ENCODE peak calls at places on chromosomes 13 and 19, in four cellular contexts. One of them, this sample, is unnamed.

GRCh38 chr13:36354842-36355241 is 8.6 kb upstream of the SPART start:
- DNase-seq in astrocyte: no peak
- DNase-seq in fibroblast of the aortic adventitia: no peak
- DNase-seq in CD4-positive, CD25-positive, alpha-beta regulatory T cell: no peak
- DNase-seq in this sample: no peak

GRCh38 chr13:26895808-26896466 is 135.4 kb upstream of the GPR12 start:
- DNase-seq in astrocyte: no peak
- DNase-seq in fibroblast of the aortic adventitia: no peak
- DNase-seq in CD4-positive, CD25-positive, alpha-beta regulatory T cell: no peak
- DNase-seq in this sample: no peak

GRCh38 chr19:47230921-47231214 is at the start of gene BBC3:
- DNase-seq in astrocyte: no peak
- DNase-seq in CD4-positive, CD25-positive, alpha-beta regulatory T cell: no peak
- DNase-seq in fibroblast of the aortic adventitia: no peak
- DNase-seq in this sample: no peak

GRCh38 chr13:44974056-44974798 is 15.0 kb downstream of the NUFIP1 start:
- DNase-seq in CD4-positive, CD25-positive, alpha-beta regulatory T cell: no peak
- DNase-seq in astrocyte: peak
- DNase-seq in fibroblast of the aortic adventitia: peak
- DNase-seq in this sample: no peak

GRCh38 chr19:20276011-20276738 is 109.2 kb downstream of the ZNF486 start:
- DNase-seq in fibroblast of the aortic adventitia: no peak
- DNase-seq in CD4-positive, CD25-positive, alpha-beta regulatory T cell: no peak
- DNase-seq in astrocyte: no peak
- DNase-seq in this sample: no peak

GRCh38 chr13:40116008-40116407 is 460.5 kb downstream of the COG6 start:
- DNase-seq in fibroblast of the aortic adventitia: peak
- DNase-seq in CD4-positive, CD25-positive, alpha-beta regulatory T cell: peak
- DNase-seq in astrocyte: peak
- DNase-seq in this sample: no peak

GRCh38 chr13:40170982-40171381 is 495.5 kb downstream of the FOXO1 start:
- DNase-seq in CD4-positive, CD25-positive, alpha-beta regulatory T cell: no peak
- DNase-seq in fibroblast of the aortic adventitia: no peak
- DNase-seq in astrocyte: no peak
- DNase-seq in this sample: no peak

GRCh38 chr13:48839171-48839570 is 136.5 kb upstream of the FNDC3A start:
- DNase-seq in astrocyte: no peak
- DNase-seq in CD4-positive, CD25-positive, alpha-beta regulatory T cell: no peak
- DNase-seq in fibroblast of the aortic adventitia: no peak
- DNase-seq in this sample: no peak

GRCh38 chr19:41744850-41745249 is 10.5 kb upstream of the CEACAM6 start:
- DNase-seq in fibroblast of the aortic adventitia: no peak
- DNase-seq in astrocyte: no peak
- DNase-seq in CD4-positive, CD25-positive, alpha-beta regulatory T cell: no peak
- DNase-seq in this sample: no peak

GRCh38 chr19:4401482-4402170 is 814 bp upstream of the CHAF1A start:
- DNase-seq in fibroblast of the aortic adventitia: no peak
- DNase-seq in CD4-positive, CD25-positive, alpha-beta regulatory T cell: no peak
- DNase-seq in astrocyte: no peak
- DNase-seq in this sample: no peak

GRCh38 chr13:30932481-30933333 is at the start of gene TEX26:
- DNase-seq in fibroblast of the aortic adventitia: no peak
- DNase-seq in astrocyte: peak
- DNase-seq in CD4-positive, CD25-positive, alpha-beta regulatory T cell: no peak
- DNase-seq in this sample: no peak

GRCh38 chr13:102399791-102400618 is 1.8 kb downstream of the FGF14 start:
- DNase-seq in fibroblast of the aortic adventitia: no peak
- DNase-seq in CD4-positive, CD25-positive, alpha-beta regulatory T cell: peak
- DNase-seq in astrocyte: no peak
- DNase-seq in this sample: no peak

GRCh38 chr13:108113407-108113806 is 101.9 kb downstream of the LIG4 start:
- DNase-seq in astrocyte: no peak
- DNase-seq in fibroblast of the aortic adventitia: no peak
- DNase-seq in CD4-positive, CD25-positive, alpha-beta regulatory T cell: no peak
- DNase-seq in this sample: no peak

GRCh38 chr13:85896516-85897450 is 97.6 kb upstream of the SLITRK6 start:
- DNase-seq in fibroblast of the aortic adventitia: no peak
- DNase-seq in CD4-positive, CD25-positive, alpha-beta regulatory T cell: no peak
- DNase-seq in astrocyte: no peak
- DNase-seq in this sample: peak

GRCh38 chr19:39470724-39471339 is 9.8 kb upstream of the TIMM50 start:
- DNase-seq in fibroblast of the aortic adventitia: no peak
- DNase-seq in astrocyte: peak
- DNase-seq in CD4-positive, CD25-positive, alpha-beta regulatory T cell: no peak
- DNase-seq in this sample: no peak

GRCh38 chr19:32223595-32224370 is 121.6 kb upstream of the ZNF507 start:
- DNase-seq in CD4-positive, CD25-positive, alpha-beta regulatory T cell: no peak
- DNase-seq in astrocyte: no peak
- DNase-seq in fibroblast of the aortic adventitia: no peak
- DNase-seq in this sample: no peak

GRCh38 chr19:49497790-49498106 is 1.5 kb downstream of the RPS11 start:
- DNase-seq in astrocyte: no peak
- DNase-seq in fibroblast of the aortic adventitia: no peak
- DNase-seq in CD4-positive, CD25-positive, alpha-beta regulatory T cell: no peak
- DNase-seq in this sample: no peak

GRCh38 chr19:49497047-49497789 is 984 bp downstream of the RPS11 start:
- DNase-seq in astrocyte: no peak
- DNase-seq in CD4-positive, CD25-positive, alpha-beta regulatory T cell: peak
- DNase-seq in fibroblast of the aortic adventitia: peak
- DNase-seq in this sample: peak

GRCh38 chr19:49496574-49497008 is 357 bp downstream of the RPS11 start:
- DNase-seq in fibroblast of the aortic adventitia: no peak
- DNase-seq in CD4-positive, CD25-positive, alpha-beta regulatory T cell: no peak
- DNase-seq in astrocyte: no peak
- DNase-seq in this sample: no peak

GRCh38 chr19:49499030-49499670 is 2.9 kb downstream of the RPS11 start:
- DNase-seq in CD4-positive, CD25-positive, alpha-beta regulatory T cell: no peak
- DNase-seq in astrocyte: no peak
- DNase-seq in fibroblast of the aortic adventitia: no peak
- DNase-seq in this sample: no peak

DNA sequence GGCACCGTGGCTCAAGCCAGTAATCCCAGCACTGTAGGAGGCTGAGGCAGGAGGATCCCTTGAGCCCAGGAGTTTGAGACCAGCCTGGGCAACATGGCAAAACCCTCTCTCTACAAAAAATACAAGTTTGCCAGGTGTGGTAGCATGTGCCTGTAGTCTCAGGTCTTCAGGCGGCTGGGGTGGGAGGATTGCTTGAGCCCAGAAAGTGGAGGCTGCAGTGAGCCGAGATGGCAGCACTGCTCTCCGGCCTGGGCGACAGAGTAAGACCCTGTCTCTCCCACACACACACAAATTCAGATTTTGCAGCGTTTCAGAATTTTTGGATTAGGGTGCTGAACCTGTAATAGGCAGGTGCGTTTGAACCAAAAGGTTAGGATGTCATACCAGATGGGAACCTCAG is 2.2 kb downstream of the RPS11 start:
- DNase-seq in CD4-positive, CD25-positive, alpha-beta regulatory T cell: no peak
- DNase-seq in fibroblast of the aortic adventitia: no peak
- DNase-seq in astrocyte: no peak
- DNase-seq in this sample: no peak
- H3K4me3 ChIP-seq in CD4-positive, CD25-positive, alpha-beta regulatory T cell: peak
- H3K4me3 ChIP-seq in fibroblast of the aortic adventitia: peak
- H3K4me3 ChIP-seq in astrocyte: peak
- H3K4me3 ChIP-seq in this sample: peak

DNA sequence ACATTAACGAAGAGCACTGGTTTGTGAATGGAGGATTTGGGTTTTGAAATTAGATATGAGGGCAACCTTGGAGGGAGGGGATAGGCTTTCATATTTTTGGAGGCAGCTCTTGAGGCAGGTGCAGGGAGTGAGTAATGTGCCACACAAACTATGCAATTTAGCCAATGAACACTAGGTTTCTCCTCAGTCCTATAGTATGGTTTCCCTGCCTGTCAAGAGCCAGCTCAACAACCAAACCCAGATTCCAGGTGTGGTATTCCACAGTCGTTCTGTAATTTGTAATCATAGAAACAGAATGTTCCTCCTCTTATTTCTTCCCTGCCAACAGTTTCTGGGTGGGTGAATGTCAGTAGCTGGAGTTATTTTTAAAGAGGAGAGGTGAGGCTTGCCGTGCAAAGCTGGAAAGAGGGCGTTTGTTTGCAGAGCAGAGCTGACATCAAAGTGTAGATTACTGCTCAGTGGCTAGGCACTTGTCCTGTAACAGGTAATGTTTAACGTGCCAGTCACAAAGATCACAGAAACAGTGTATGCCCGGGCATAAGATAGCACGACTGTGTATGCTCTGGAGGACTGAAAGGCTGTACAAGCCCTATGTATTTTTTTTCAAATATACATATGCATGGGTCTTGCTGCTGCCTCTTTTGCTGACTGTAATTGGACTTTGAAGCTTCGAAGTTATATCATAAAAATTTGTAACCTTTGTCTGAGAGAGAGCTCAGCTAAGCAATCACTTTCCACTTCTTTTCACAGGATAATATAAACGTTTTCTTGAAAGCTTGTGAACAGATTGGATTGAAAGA is 124.3 kb downstream of the LMO7 start:
- DNase-seq in astrocyte: peak
- DNase-seq in CD4-positive, CD25-positive, alpha-beta regulatory T cell: peak
- DNase-seq in fibroblast of the aortic adventitia: no peak
- DNase-seq in this sample: no peak
- H3K4me3 ChIP-seq in astrocyte: no peak
- H3K4me3 ChIP-seq in CD4-positive, CD25-positive, alpha-beta regulatory T cell: peak
- H3K4me3 ChIP-seq in fibroblast of the aortic adventitia: peak
- H3K4me3 ChIP-seq in this sample: peak

GRCh38 chr19:54577334-54577733 is 3.7 kb downstream of the LILRA2 start:
- DNase-seq in fibroblast of the aortic adventitia: no peak
- DNase-seq in astrocyte: no peak
- DNase-seq in CD4-positive, CD25-positive, alpha-beta regulatory T cell: no peak
- DNase-seq in this sample: no peak
- H3K4me3 ChIP-seq in fibroblast of the aortic adventitia: no peak
- H3K4me3 ChIP-seq in astrocyte: no peak
- H3K4me3 ChIP-seq in CD4-positive, CD25-positive, alpha-beta regulatory T cell: no peak
- H3K4me3 ChIP-seq in this sample: no peak

GRCh38 chr19:44749994-44750393 is 1.5 kb downstream of the BCL3 start:
- DNase-seq in astrocyte: no peak
- DNase-seq in fibroblast of the aortic adventitia: no peak
- DNase-seq in CD4-positive, CD25-positive, alpha-beta regulatory T cell: no peak
- DNase-seq in this sample: no peak
- H3K4me3 ChIP-seq in astrocyte: peak
- H3K4me3 ChIP-seq in fibroblast of the aortic adventitia: peak
- H3K4me3 ChIP-seq in CD4-positive, CD25-positive, alpha-beta regulatory T cell: peak
- H3K4me3 ChIP-seq in this sample: peak

This sample was measured in adipocyte.